ENCODE peak calls at places on chromosomes 16 and 17, in ten cellular contexts. One of them, this sample, is unnamed.

GRCh38 chr17:36001109-36001735 is at the start of gene CCL15:
- DNase-seq in uterus: no peak
- DNase-seq in lower leg skin: no peak
- DNase-seq in stomach: no peak
- DNase-seq in HCT116: no peak
- DNase-seq in esophagus muscularis mucosa: no peak
- DNase-seq in endothelial cell of umbilical vein: no peak
- DNase-seq in IMR-90: no peak
- DNase-seq in H54: no peak
- DNase-seq in ovary: no peak
- DNase-seq in this sample: no peak

GRCh38 chr17:44061446-44061845 is 5.0 kb downstream of the LSM12 start:
- DNase-seq in uterus: no peak
- DNase-seq in lower leg skin: no peak
- DNase-seq in stomach: no peak
- DNase-seq in HCT116: no peak
- DNase-seq in esophagus muscularis mucosa: no peak
- DNase-seq in endothelial cell of umbilical vein: no peak
- DNase-seq in IMR-90: no peak
- DNase-seq in H54: no peak
- DNase-seq in ovary: no peak
- DNase-seq in this sample: no peak

GRCh38 chr16:3045758-3046505 is 429 bp upstream of the MMP25 start:
- DNase-seq in uterus: no peak
- DNase-seq in lower leg skin: no peak
- DNase-seq in stomach: no peak
- DNase-seq in HCT116: no peak
- DNase-seq in esophagus muscularis mucosa: no peak
- DNase-seq in endothelial cell of umbilical vein: no peak
- DNase-seq in IMR-90: no peak
- DNase-seq in H54: no peak
- DNase-seq in ovary: no peak
- DNase-seq in this sample: no peak

GRCh38 chr16:30893082-30893743 is 664 bp downstream of the BCL7C start:
- DNase-seq in uterus: peak; percentile 46
- DNase-seq in lower leg skin: no peak
- DNase-seq in stomach: no peak
- DNase-seq in HCT116: no peak
- DNase-seq in esophagus muscularis mucosa: no peak
- DNase-seq in endothelial cell of umbilical vein: no peak
- DNase-seq in IMR-90: no peak
- DNase-seq in H54: no peak
- DNase-seq in ovary: peak; percentile 66
- DNase-seq in this sample: peak; percentile 22

GRCh38 chr17:69712801-69713311 is 298.4 kb downstream of the MAP2K6 start:
- DNase-seq in uterus: no peak
- DNase-seq in lower leg skin: no peak
- DNase-seq in stomach: no peak
- DNase-seq in HCT116: no peak
- DNase-seq in esophagus muscularis mucosa: no peak
- DNase-seq in endothelial cell of umbilical vein: no peak
- DNase-seq in IMR-90: no peak
- DNase-seq in H54: no peak
- DNase-seq in ovary: no peak
- DNase-seq in this sample: no peak

GRCh38 chr16:82050909-82051357 is 15.9 kb downstream of the HSD17B2 start:
- DNase-seq in uterus: no peak
- DNase-seq in lower leg skin: no peak
- DNase-seq in stomach: no peak
- DNase-seq in HCT116: no peak
- DNase-seq in esophagus muscularis mucosa: no peak
- DNase-seq in endothelial cell of umbilical vein: no peak
- DNase-seq in IMR-90: no peak
- DNase-seq in H54: no peak
- DNase-seq in ovary: no peak
- DNase-seq in this sample: no peak

GRCh38 chr17:44121997-44122824 is 1.2 kb downstream of the HDAC5 start:
- DNase-seq in uterus: no peak
- DNase-seq in lower leg skin: no peak
- DNase-seq in stomach: no peak
- DNase-seq in HCT116: no peak
- DNase-seq in esophagus muscularis mucosa: no peak
- DNase-seq in endothelial cell of umbilical vein: no peak
- DNase-seq in IMR-90: no peak
- DNase-seq in H54: no peak
- DNase-seq in ovary: no peak
- DNase-seq in this sample: no peak

GRCh38 chr17:11598274-11599221 is at the start of gene DNAH9:
- DNase-seq in uterus: peak; percentile 98
- DNase-seq in lower leg skin: peak; percentile 94
- DNase-seq in stomach: peak; percentile 98
- DNase-seq in HCT116: no peak
- DNase-seq in esophagus muscularis mucosa: peak; percentile 98
- DNase-seq in endothelial cell of umbilical vein: no peak
- DNase-seq in IMR-90: no peak
- DNase-seq in H54: no peak
- DNase-seq in ovary: peak; percentile 99
- DNase-seq in this sample: peak; percentile 99

GRCh38 chr17:82418001-82418986 is at the start of the genes HEXD and OGFOD3:
- DNase-seq in uterus: peak; percentile 84
- DNase-seq in lower leg skin: no peak
- DNase-seq in stomach: peak; percentile 90
- DNase-seq in HCT116: peak; percentile 68
- DNase-seq in esophagus muscularis mucosa: no peak
- DNase-seq in endothelial cell of umbilical vein: peak; percentile 81
- DNase-seq in IMR-90: peak; percentile 69
- DNase-seq in H54: peak; percentile 82
- DNase-seq in ovary: peak; percentile 87
- DNase-seq in this sample: peak; percentile 89

GRCh38 chr17:42680331-42680808 is 1.3 kb downstream of the CCR10 start:
- DNase-seq in uterus: peak; percentile 66
- DNase-seq in lower leg skin: no peak
- DNase-seq in stomach: no peak
- DNase-seq in HCT116: no peak
- DNase-seq in esophagus muscularis mucosa: no peak
- DNase-seq in endothelial cell of umbilical vein: no peak
- DNase-seq in IMR-90: peak; percentile 29
- DNase-seq in H54: no peak
- DNase-seq in ovary: no peak
- DNase-seq in this sample: peak; percentile 28

GRCh38 chr17:45925311-45925710 is 31.0 kb downstream of the MAPT start:
- DNase-seq in uterus: no peak
- DNase-seq in lower leg skin: no peak
- DNase-seq in stomach: no peak
- DNase-seq in HCT116: no peak
- DNase-seq in esophagus muscularis mucosa: no peak
- DNase-seq in endothelial cell of umbilical vein: no peak
- DNase-seq in IMR-90: no peak
- DNase-seq in H54: no peak
- DNase-seq in ovary: no peak
- DNase-seq in this sample: no peak

GRCh38 chr16:74660383-74660782 is 6.3 kb downstream of the RFWD3 start:
- DNase-seq in uterus: no peak
- DNase-seq in lower leg skin: no peak
- DNase-seq in stomach: no peak
- DNase-seq in HCT116: no peak
- DNase-seq in esophagus muscularis mucosa: no peak
- DNase-seq in endothelial cell of umbilical vein: no peak
- DNase-seq in IMR-90: no peak
- DNase-seq in H54: no peak
- DNase-seq in ovary: no peak
- DNase-seq in this sample: no peak
- TF ChIP-seq POLR2A in uterus: no peak
- TF ChIP-seq POLR2A in lower leg skin: no peak
- TF ChIP-seq POLR2A in stomach: no peak
- TF ChIP-seq POLR2A in HCT116: no peak
- TF ChIP-seq POLR2A in esophagus muscularis mucosa: no peak
- TF ChIP-seq POLR2A in endothelial cell of umbilical vein: no peak
- TF ChIP-seq POLR2A in IMR-90: no peak
- TF ChIP-seq POLR2A in H54: no peak
- TF ChIP-seq POLR2A in ovary: no peak
- TF ChIP-seq POLR2A in this sample: no peak

GRCh38 chr17:21289175-21289901 is 4.8 kb downstream of the MAP2K3 start:
- DNase-seq in uterus: no peak
- DNase-seq in lower leg skin: no peak
- DNase-seq in stomach: no peak
- DNase-seq in HCT116: no peak
- DNase-seq in esophagus muscularis mucosa: no peak
- DNase-seq in endothelial cell of umbilical vein: no peak
- DNase-seq in IMR-90: no peak
- DNase-seq in H54: no peak
- DNase-seq in ovary: no peak
- DNase-seq in this sample: no peak

GRCh38 chr17:21288581-21289017 is 4.1 kb downstream of the MAP2K3 start:
- DNase-seq in uterus: no peak
- DNase-seq in lower leg skin: no peak
- DNase-seq in stomach: no peak
- DNase-seq in HCT116: no peak
- DNase-seq in esophagus muscularis mucosa: no peak
- DNase-seq in endothelial cell of umbilical vein: no peak
- DNase-seq in IMR-90: no peak
- DNase-seq in H54: no peak
- DNase-seq in ovary: no peak
- DNase-seq in this sample: peak; percentile 44

GRCh38 chr17:21291357-21291756 is 6.8 kb downstream of the MAP2K3 start:
- DNase-seq in uterus: no peak
- DNase-seq in lower leg skin: no peak
- DNase-seq in stomach: no peak
- DNase-seq in HCT116: no peak
- DNase-seq in esophagus muscularis mucosa: no peak
- DNase-seq in endothelial cell of umbilical vein: no peak
- DNase-seq in IMR-90: no peak
- DNase-seq in H54: no peak
- DNase-seq in ovary: no peak
- DNase-seq in this sample: peak; percentile 45

GRCh38 chr17:21291862-21292261 is 7.4 kb downstream of the MAP2K3 start:
- DNase-seq in uterus: no peak
- DNase-seq in lower leg skin: no peak
- DNase-seq in stomach: no peak
- DNase-seq in HCT116: no peak
- DNase-seq in esophagus muscularis mucosa: no peak
- DNase-seq in endothelial cell of umbilical vein: no peak
- DNase-seq in IMR-90: no peak
- DNase-seq in H54: no peak
- DNase-seq in ovary: no peak
- DNase-seq in this sample: no peak

GRCh38 chr17:21289902-21290571 is 5.5 kb downstream of the MAP2K3 start:
- DNase-seq in uterus: peak; percentile 54
- DNase-seq in lower leg skin: no peak
- DNase-seq in stomach: no peak
- DNase-seq in HCT116: no peak
- DNase-seq in esophagus muscularis mucosa: no peak
- DNase-seq in endothelial cell of umbilical vein: no peak
- DNase-seq in IMR-90: no peak
- DNase-seq in H54: no peak
- DNase-seq in ovary: no peak
- DNase-seq in this sample: peak; percentile 48
- TF ChIP-seq POLR2A in uterus: no peak
- TF ChIP-seq POLR2A in lower leg skin: no peak
- TF ChIP-seq POLR2A in stomach: no peak
- TF ChIP-seq POLR2A in HCT116: no peak
- TF ChIP-seq POLR2A in esophagus muscularis mucosa: no peak
- TF ChIP-seq POLR2A in endothelial cell of umbilical vein: no peak
- TF ChIP-seq POLR2A in IMR-90: no peak
- TF ChIP-seq POLR2A in H54: no peak
- TF ChIP-seq POLR2A in ovary: no peak
- TF ChIP-seq POLR2A in this sample: no peak

DNA sequence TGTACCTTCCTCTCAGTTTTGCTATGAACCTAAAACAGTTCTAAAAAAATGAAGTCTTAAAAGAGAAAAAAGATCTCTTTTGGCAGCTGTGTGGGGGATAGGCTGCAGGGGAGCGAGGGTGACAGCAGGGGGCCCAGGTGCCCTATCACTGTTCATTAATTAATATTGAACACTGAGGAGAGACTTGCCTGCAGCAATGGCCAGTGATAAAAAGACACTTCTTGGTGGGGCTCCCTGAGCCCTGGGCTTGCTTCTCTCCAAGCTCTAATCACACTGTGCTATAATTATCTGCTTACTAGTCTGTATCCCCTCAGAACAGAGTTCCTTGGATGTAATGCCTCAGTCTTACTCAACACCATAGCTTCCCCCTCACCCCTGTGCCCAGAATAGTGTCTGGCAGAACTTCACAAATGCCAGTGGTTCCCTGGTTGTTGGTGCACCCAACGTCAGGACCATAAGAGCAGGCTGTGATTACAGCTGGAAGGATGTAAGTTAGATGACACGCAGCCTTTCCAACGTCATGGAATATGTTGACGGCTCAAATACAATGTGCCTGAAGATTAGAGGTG is 52.0 kb upstream of the IRX6 start:
- DNase-seq in uterus: no peak
- DNase-seq in lower leg skin: no peak
- DNase-seq in stomach: no peak
- DNase-seq in HCT116: no peak
- DNase-seq in esophagus muscularis mucosa: peak; percentile 72
- DNase-seq in endothelial cell of umbilical vein: no peak
- DNase-seq in IMR-90: no peak
- DNase-seq in H54: no peak
- DNase-seq in ovary: no peak
- DNase-seq in this sample: no peak
- TF ChIP-seq POLR2A in uterus: no peak
- TF ChIP-seq POLR2A in lower leg skin: no peak
- TF ChIP-seq POLR2A in stomach: no peak
- TF ChIP-seq POLR2A in HCT116: no peak
- TF ChIP-seq POLR2A in esophagus muscularis mucosa: no peak
- TF ChIP-seq POLR2A in endothelial cell of umbilical vein: no peak
- TF ChIP-seq POLR2A in IMR-90: no peak
- TF ChIP-seq POLR2A in H54: no peak
- TF ChIP-seq POLR2A in ovary: no peak
- TF ChIP-seq POLR2A in this sample: no peak

GRCh38 chr16:88678224-88678979 is 7.9 kb downstream of the SNAI3 start:
- DNase-seq in uterus: no peak
- DNase-seq in lower leg skin: no peak
- DNase-seq in stomach: no peak
- DNase-seq in HCT116: no peak
- DNase-seq in esophagus muscularis mucosa: no peak
- DNase-seq in endothelial cell of umbilical vein: no peak
- DNase-seq in IMR-90: no peak
- DNase-seq in H54: no peak
- DNase-seq in ovary: no peak
- DNase-seq in this sample: no peak

GRCh38 chr16:88680554-88681083 is 5.7 kb downstream of the SNAI3 start:
- DNase-seq in uterus: no peak
- DNase-seq in lower leg skin: no peak
- DNase-seq in stomach: no peak
- DNase-seq in HCT116: no peak
- DNase-seq in esophagus muscularis mucosa: no peak
- DNase-seq in endothelial cell of umbilical vein: no peak
- DNase-seq in IMR-90: no peak
- DNase-seq in H54: no peak
- DNase-seq in ovary: no peak
- DNase-seq in this sample: no peak

GRCh38 chr16:88684569-88685155 is 1.6 kb downstream of the SNAI3 start:
- DNase-seq in uterus: no peak
- DNase-seq in lower leg skin: no peak
- DNase-seq in stomach: no peak
- DNase-seq in HCT116: no peak
- DNase-seq in esophagus muscularis mucosa: no peak
- DNase-seq in endothelial cell of umbilical vein: no peak
- DNase-seq in IMR-90: no peak
- DNase-seq in H54: no peak
- DNase-seq in ovary: no peak
- DNase-seq in this sample: no peak

GRCh38 chr16:88681084-88681680 is 5.1 kb downstream of the SNAI3 start:
- DNase-seq in uterus: no peak
- DNase-seq in lower leg skin: no peak
- DNase-seq in stomach: peak; percentile 75
- DNase-seq in HCT116: no peak
- DNase-seq in esophagus muscularis mucosa: no peak
- DNase-seq in endothelial cell of umbilical vein: no peak
- DNase-seq in IMR-90: no peak
- DNase-seq in H54: no peak
- DNase-seq in ovary: no peak
- DNase-seq in this sample: peak; percentile 63

GRCh38 chr16:88681709-88682451 is 4.4 kb downstream of the SNAI3 start:
- DNase-seq in uterus: no peak
- DNase-seq in lower leg skin: peak; percentile 57
- DNase-seq in stomach: peak; percentile 69
- DNase-seq in HCT116: no peak
- DNase-seq in esophagus muscularis mucosa: no peak
- DNase-seq in endothelial cell of umbilical vein: no peak
- DNase-seq in IMR-90: peak; percentile 15
- DNase-seq in H54: no peak
- DNase-seq in ovary: no peak
- DNase-seq in this sample: peak; percentile 72
- TF ChIP-seq POLR2A in uterus: no peak
- TF ChIP-seq POLR2A in lower leg skin: no peak
- TF ChIP-seq POLR2A in stomach: no peak
- TF ChIP-seq POLR2A in HCT116: no peak
- TF ChIP-seq POLR2A in esophagus muscularis mucosa: no peak
- TF ChIP-seq POLR2A in endothelial cell of umbilical vein: no peak
- TF ChIP-seq POLR2A in IMR-90: no peak
- TF ChIP-seq POLR2A in H54: no peak
- TF ChIP-seq POLR2A in ovary: no peak
- TF ChIP-seq POLR2A in this sample: no peak

This sample was measured in body of pancreas.